ENCODE peak calls at places on chromosomes 1 and 21, in nine cellular contexts. R is lung; Z is stomach; N is colonic mucosa; J is right atrium auricular region; T is CD4-positive, alpha-beta T cell; E is heart right ventricle; G is BE2C; U is Peyer's patch. K is an unnamed sample. For H3K9me3, the result is how much of the 10 kb centered on the place peaks cover.

GRCh38 chr21:45136500-45136899 is 62.1 kb downstream of the ADARB1 start:
- DNase-seq in R (no peak), Z (no peak), N (no peak), J (no peak), T (no peak), E (no peak), G (no peak), U (no peak), K (no peak)

GRCh38 chr1:14539953-14540563 is 58.4 kb upstream of the KAZN start:
- DNase-seq in R (no peak), Z (no peak), N (no peak), J (no peak), T (no peak), E (no peak), G (no peak), U (no peak), K (no peak)

GRCh38 chr1:73911849-73912248 is 286.1 kb downstream of the LRRIQ3 start:
- DNase-seq in R (no peak), Z (no peak), N (no peak), J (no peak), T (no peak), E (no peak), G (no peak), U (no peak), K (no peak)

GRCh38 chr1:5985250-5985649 is 7.0 kb downstream of the NPHP4 start:
- DNase-seq in R (no peak), Z (no peak), N (no peak), J (no peak), T (no peak), E (no peak), G (no peak), U (no peak), K (no peak)

GRCh38 chr1:77972080-77972479 is 6.8 kb downstream of the FUBP1 start:
- DNase-seq in R (no peak), Z (no peak), N (no peak), J (no peak), T (no peak), E (no peak), G (no peak), U (no peak), K (no peak)

GRCh38 chr1:50969611-50970507 is at the start of gene CDKN2C:
- DNase-seq in R (peak), Z (peak), N (peak), J (peak), T (peak), E (peak), G (peak), U (peak), K (peak)

GRCh38 chr1:100883963-100884362 is 10.7 kb downstream of the EXTL2 start:
- DNase-seq in R (no peak), Z (no peak), N (no peak), J (no peak), T (no peak), E (no peak), G (no peak), U (no peak), K (no peak)

GRCh38 chr21:40120944-40121575 is 253.8 kb downstream of the PCP4 start:
- DNase-seq in R (no peak), Z (no peak), N (no peak), J (no peak), T (no peak), E (no peak), G (no peak), U (no peak), K (no peak)

GRCh38 chr21:42171091-42172053 is 47.6 kb upstream of the ABCG1 start:
- DNase-seq in R (no peak), Z (peak), N (peak), J (no peak), T (no peak), E (peak), G (peak), U (peak), K (no peak)

GRCh38 chr21:46560568-46561447 is 44.1 kb downstream of the S100B start:
- DNase-seq in R (no peak), Z (peak), N (no peak), J (peak), T (no peak), E (no peak), G (no peak), U (peak), K (no peak)

GRCh38 chr1:114718661-114719423 is 2.3 kb upstream of the NRAS start:
- DNase-seq in R (no peak), Z (no peak), N (no peak), J (no peak), T (no peak), E (no peak), G (no peak), U (no peak), K (no peak)

GRCh38 chr1:28056129-28056925 is 32.1 kb downstream of the EYA3 start:
- DNase-seq in R (peak), Z (no peak), N (no peak), J (no peak), T (peak), E (no peak), G (no peak), U (no peak), K (no peak)

GRCh38 chr1:84708031-84708430 is 17.8 kb upstream of the SSX2IP start:
- DNase-seq in R (no peak), Z (no peak), N (no peak), J (no peak), T (no peak), E (no peak), G (no peak), U (no peak), K (no peak)

GRCh38 chr1:26275580-26276431 is 4.1 kb upstream of the SH3BGRL3 start:
- DNase-seq in R (peak), Z (peak), N (peak), J (peak), T (peak), E (peak), G (peak), U (peak), K (peak)

GRCh38 chr1:236868625-236869467 is 73.8 kb downstream of the MTR start:
- DNase-seq in R (no peak), Z (peak), N (peak), J (no peak), T (peak), E (no peak), G (peak), U (no peak), K (no peak)

GRCh38 chr1:168443899-168444298 is 99.9 kb downstream of the XCL2 start:
- DNase-seq in R (no peak), Z (no peak), N (no peak), J (no peak), T (no peak), E (no peak), G (no peak), U (no peak), K (no peak)

GRCh38 chr1:110056284-110056680 is 14.2 kb downstream of the ALX3 start:
- DNase-seq in R (no peak), Z (no peak), N (no peak), J (no peak), T (no peak), E (no peak), G (no peak), U (no peak), K (no peak)

GRCh38 chr1:157141212-157141855 is 3.1 kb upstream of the ETV3 start:
- DNase-seq in R (no peak), Z (no peak), N (no peak), J (no peak), T (no peak), E (no peak), G (no peak), U (no peak), K (no peak)

GRCh38 chr1:60265560-60266535 is 192.3 kb upstream of the C1orf87 start:
- DNase-seq in R (no peak), Z (no peak), N (no peak), J (no peak), T (no peak), E (no peak), G (no peak), U (no peak), K (no peak)

GRCh38 chr1:35190784-35191183 is 2.2 kb downstream of the SFPQ start:
- DNase-seq in R (no peak), Z (no peak), N (no peak), J (no peak), T (no peak), E (no peak), G (no peak), U (no peak), K (no peak)

GRCh38 chr21:33539612-33540011 is 2.3 kb downstream of the GART start:
- DNase-seq in R (no peak), Z (no peak), N (no peak), J (no peak), T (no peak), E (no peak), G (no peak), U (no peak), K (no peak)

GRCh38 chr1:110816945-110817344 is 56.0 kb upstream of the CD53 start:
- DNase-seq in R (no peak), Z (no peak), N (no peak), J (no peak), T (no peak), E (no peak), G (no peak), U (no peak), K (no peak)

GRCh38 chr21:33036430-33037162 is 10.9 kb downstream of the OLIG2 start:
- DNase-seq in R (peak), Z (peak), N (no peak), J (no peak), T (peak), E (no peak), G (no peak), U (no peak), K (peak)

GRCh38 chr1:41861509-41862410 is 57.0 kb downstream of the HIVEP3 start:
- DNase-seq in R (no peak), Z (no peak), N (no peak), J (no peak), T (no peak), E (no peak), G (no peak), U (no peak), K (no peak)

GRCh38 chr1:248894837-248895236 is 11.2 kb upstream of the PGBD2 start:
- DNase-seq in R (no peak), Z (no peak), N (no peak), J (no peak), T (no peak), E (no peak), G (no peak), U (no peak), K (no peak)

GRCh38 chr1:240031414-240031813 is 60.3 kb upstream of the FMN2 start:
- DNase-seq in R (no peak), Z (no peak), N (no peak), J (no peak), T (no peak), E (no peak), G (no peak), U (no peak), K (no peak)

GRCh38 chr1:171292799-171293198 is 21.2 kb upstream of the FMO4 start:
- DNase-seq in R (no peak), Z (no peak), N (no peak), J (no peak), T (no peak), E (no peak), G (no peak), U (no peak), K (no peak)

GRCh38 chr1:16143566-16144324 is 12.1 kb downstream of the EPHA2 start:
- DNase-seq in R (peak), Z (peak), N (peak), J (no peak), T (no peak), E (peak), G (no peak), U (peak), K (no peak)

GRCh38 chr1:212630159-212630900 is 21.8 kb downstream of the ATF3 start:
- DNase-seq in R (peak), Z (peak), N (peak), J (peak), T (peak), E (peak), G (peak), U (peak), K (peak)

GRCh38 chr1:59169703-59170102 is 127.2 kb upstream of the FGGY start:
- DNase-seq in R (no peak), Z (no peak), N (no peak), J (no peak), T (no peak), E (no peak), G (no peak), U (no peak), K (no peak)

GRCh38 chr1:100927276-100927675 is 31.4 kb downstream of the SLC30A7 start:
- DNase-seq in R (no peak), Z (no peak), N (no peak), J (no peak), T (peak), E (no peak), G (no peak), U (no peak), K (no peak)

GRCh38 chr21:32726742-32727477 is 903 bp downstream of the SYNJ1 start:
- DNase-seq in R (peak), Z (no peak), N (peak), J (no peak), T (no peak), E (no peak), G (peak), U (no peak), K (peak)

GRCh38 chr1:99748419-99748818 is 18.0 kb downstream of the FRRS1 start:
- DNase-seq in R (no peak), Z (no peak), N (no peak), J (no peak), T (no peak), E (no peak), G (no peak), U (no peak), K (no peak)

GRCh38 chr1:109783436-109783835 is 19.7 kb upstream of the EPS8L3 start:
- DNase-seq in R (no peak), Z (peak), N (no peak), J (no peak), T (no peak), E (peak), G (no peak), U (peak), K (no peak)

GRCh38 chr1:156797212-156797871 is 19.3 kb downstream of the SH2D2A start:
- DNase-seq in R (no peak), Z (peak), N (peak), J (no peak), T (peak), E (no peak), G (peak), U (no peak), K (no peak)

GRCh38 chr21:37758997-37759396 is 157.3 kb downstream of the KCNJ6 start:
- DNase-seq in R (no peak), Z (peak), N (peak), J (no peak), T (no peak), E (no peak), G (peak), U (peak), K (no peak)
- TF ChIP-seq CTCF in R (no peak), Z (peak), N (peak), J (no peak), T (no peak), E (no peak), G (peak), U (no peak), K (peak)

DNA sequence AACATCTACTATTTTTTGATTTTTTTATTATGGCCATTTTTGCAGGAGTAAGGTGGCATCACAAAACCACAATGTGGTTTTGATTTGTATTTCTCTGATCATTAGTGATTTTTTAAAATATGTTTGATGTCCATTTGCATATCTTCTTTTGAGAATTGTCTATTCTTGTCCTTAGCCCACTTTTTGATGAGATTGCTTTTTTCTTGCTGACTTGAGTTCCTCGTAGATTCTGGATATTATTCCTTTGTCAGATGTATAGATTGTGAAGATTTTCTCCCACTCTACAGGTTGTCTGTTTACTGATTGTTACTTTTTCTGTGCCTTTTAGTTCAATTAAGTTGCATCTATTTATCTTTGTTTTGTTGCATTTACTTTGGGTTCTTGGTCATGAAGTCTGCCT is 375.7 kb downstream of the ST6GALNAC3 start:
- DNase-seq in R (no peak), Z (no peak), N (no peak), J (no peak), T (no peak), E (no peak), G (no peak), U (no peak), K (no peak)
- H3K9me3 ChIP-seq in R (under half), Z (under half), N (under half), J (under half), T (under half), E (under half), G (under half), U (under half), K (under half)

GRCh38 chr1:201947697-201948008 is 1.3 kb upstream of the LMOD1 start:
- DNase-seq in R (no peak), Z (no peak), N (no peak), J (no peak), T (no peak), E (no peak), G (no peak), U (no peak), K (no peak)
- TF ChIP-seq CTCF in R (no peak), Z (no peak), N (no peak), J (no peak), T (no peak), E (no peak), G (no peak), U (no peak), K (no peak)

GRCh38 chr1:54602559-54602958 is 20.8 kb downstream of the FAM151A start:
- DNase-seq in R (no peak), Z (no peak), N (no peak), J (no peak), T (no peak), E (no peak), G (no peak), U (no peak), K (no peak)

GRCh38 chr1:54599211-54599823 is 24.0 kb downstream of the FAM151A start:
- DNase-seq in R (no peak), Z (no peak), N (no peak), J (no peak), T (no peak), E (no peak), G (no peak), U (no peak), K (no peak)

GRCh38 chr1:54601730-54602129 is 21.6 kb downstream of the FAM151A start:
- DNase-seq in R (no peak), Z (no peak), N (no peak), J (no peak), T (no peak), E (no peak), G (no peak), U (no peak), K (no peak)

GRCh38 chr1:54603241-54603640 is 20.1 kb downstream of the FAM151A start:
- DNase-seq in R (no peak), Z (no peak), N (no peak), J (no peak), T (no peak), E (no peak), G (no peak), U (no peak), K (no peak)

GRCh38 chr1:54600947-54601725 is 22.2 kb downstream of the FAM151A start:
- DNase-seq in R (no peak), Z (no peak), N (no peak), J (no peak), T (no peak), E (no peak), G (no peak), U (no peak), K (no peak)
- H3K9me3 ChIP-seq in R (under half), Z (under half), N (under half), J (under half), T (under half), E (under half), G (under half), U (under half), K (under half)

K was measured in tibial artery.